ENCODE peak calls at places on chromosomes 13 and 19, in four cellular contexts. D, G, W and M are unnamed samples. For H3K27me3, the result is how much of the 10 kb centered on the place peaks cover.

GRCh38 chr13:112249644-112250610 is 126.2 kb upstream of the SPACA7 start:
- DNase-seq in W (peak), G (no peak), D (no peak), M (no peak)

GRCh38 chr19:9406798-9407352 is 28.5 kb downstream of the ZNF266 start:
- DNase-seq in D (no peak), W (no peak), G (no peak), M (peak)

GRCh38 chr13:86464193-86464592 is 665.0 kb upstream of the SLITRK6 start:
- DNase-seq in D (no peak), G (no peak), W (no peak), M (no peak)

GRCh38 chr19:50896591-50897190 is 14.5 kb downstream of the KLK4 start:
- DNase-seq in W (no peak), G (peak), D (no peak), M (peak)

GRCh38 chr13:112032186-112032835 is 34.6 kb upstream of the SOX1 start:
- DNase-seq in W (no peak), D (no peak), G (no peak), M (no peak)

GRCh38 chr13:111344471-111345191 is 24.2 kb downstream of the TEX29 start:
- DNase-seq in G (peak), D (no peak), W (peak), M (peak)

GRCh38 chr13:77980592-77980991 is 62.0 kb upstream of the EDNRB start:
- DNase-seq in G (no peak), D (peak), W (no peak), M (no peak)

GRCh38 chr13:51437550-51438127 is 15.2 kb downstream of the INTS6 start:
- DNase-seq in G (no peak), W (no peak), D (no peak), M (no peak)

GRCh38 chr13:47897411-47898050 is 103.5 kb downstream of the SUCLA2 start:
- DNase-seq in G (peak), D (no peak), W (no peak), M (no peak)

GRCh38 chr13:113927661-113928581 is 46.0 kb downstream of the C13orf46 start:
- DNase-seq in D (no peak), W (no peak), G (no peak), M (no peak)

GRCh38 chr19:1852294-1852646 is 4.0 kb upstream of the REXO1 start:
- DNase-seq in D (no peak), G (no peak), W (no peak), M (no peak)

GRCh38 chr13:75473472-75473871 is 8.5 kb downstream of the TBC1D4 start:
- DNase-seq in G (no peak), W (no peak), D (no peak), M (no peak)

GRCh38 chr13:75469087-75469486 is 12.9 kb downstream of the TBC1D4 start:
- DNase-seq in D (no peak), W (no peak), G (no peak), M (peak)

GRCh38 chr13:75468602-75469001 is 13.4 kb downstream of the TBC1D4 start:
- DNase-seq in D (no peak), G (no peak), W (no peak), M (no peak)

GRCh38 chr13:75468098-75468497 is 13.9 kb downstream of the TBC1D4 start:
- DNase-seq in G (no peak), D (no peak), W (no peak), M (no peak)

GRCh38 chr13:75470676-75471075 is 11.3 kb downstream of the TBC1D4 start:
- DNase-seq in D (no peak), G (no peak), W (no peak), M (no peak)
- H3K27me3 ChIP-seq in D (under half), G (under half), W (under half), M (under half)

GRCh38 chr19:18479964-18480723 is 41.7 kb downstream of the ELL start:
- DNase-seq in G (no peak), W (no peak), D (peak), M (no peak)
- TF ChIP-seq JUN in G (no peak), W (no peak), D (no peak), M (no peak)

GRCh38 chr19:54507824-54508223 is 5.2 kb downstream of the LAIR2 start:
- DNase-seq in W (no peak), G (peak), D (no peak), M (no peak)

GRCh38 chr19:54506079-54506478 is 3.4 kb downstream of the LAIR2 start:
- DNase-seq in W (no peak), D (no peak), G (no peak), M (no peak)

GRCh38 chr19:54502518-54503048 is at the start of gene LAIR2:
- DNase-seq in G (no peak), D (no peak), W (no peak), M (no peak)
- H3K27me3 ChIP-seq in G (under half), D (under half), W (under half), M (under half)

GRCh38 chr19:21568816-21569496 is 63.6 kb downstream of the ZNF429 start:
- DNase-seq in W (no peak), G (no peak), D (no peak), M (no peak)
- TF ChIP-seq JUN in W (no peak), G (no peak), D (no peak), M (no peak)

GRCh38 chr19:47417746-47418594 is 1.4 kb downstream of the MEIS3 start:
- DNase-seq in W (peak), D (no peak), G (no peak), M (no peak)
- H3K27me3 ChIP-seq in W (under half), D (half or more), G (half or more), M (half or more)